ENCODE peak calls at places on chromosomes 4 and X, in eight cellular contexts. B is IMR-90, E is HCT116, V is right lobe of liver, H is hepatocyte, Q is thoracic aorta, G is pancreas, X is left ventricle myocardium inferior. T is an unnamed sample.

GRCh38 chrX:21479695-21480280 is 105.6 kb downstream of the CNKSR2 start:
- DNase-seq in V (no peak), B (peak; percentile 54), G (no peak), H (peak; percentile 55), E (no peak), Q (no peak), X (no peak), T (no peak)

GRCh38 chrX:42837092-42837726 is 59.2 kb upstream of the PPP1R2C start:
- DNase-seq in H (no peak), G (no peak), E (no peak), B (no peak), X (no peak), V (no peak), Q (no peak), T (no peak)

GRCh38 chr4:142480244-142480643 is 365.9 kb downstream of the INPP4B start:
- DNase-seq in Q (no peak), V (no peak), H (no peak), B (peak; percentile 37), E (no peak), X (no peak), G (no peak), T (no peak)

GRCh38 chr4:145545538-145546224 is 64.0 kb downstream of the SMAD1 start:
- DNase-seq in Q (no peak), B (peak; percentile 98), V (no peak), G (peak; percentile 76), E (peak; percentile 41), X (no peak), H (peak; percentile 62), T (no peak)

GRCh38 chrX:77564824-77565223 is 117.6 kb downstream of the FGF16 start:
- DNase-seq in Q (no peak), V (no peak), H (no peak), G (no peak), X (no peak), B (peak; percentile 43), E (no peak), T (no peak)

GRCh38 chr4:7032591-7032990 is 10.6 kb upstream of the TADA2B start:
- DNase-seq in V (no peak), Q (no peak), H (no peak), E (no peak), X (no peak), B (no peak), G (no peak), T (no peak)

GRCh38 chrX:97267376-97267775 is 383.7 kb downstream of the RPA4 start:
- DNase-seq in G (no peak), H (no peak), V (no peak), X (no peak), E (no peak), Q (no peak), B (peak; percentile 9), T (no peak)

GRCh38 chr4:176939445-176939844 is 146.7 kb upstream of the VEGFC start:
- DNase-seq in Q (no peak), X (no peak), B (peak; percentile 81), E (no peak), G (no peak), V (no peak), H (no peak), T (no peak)

GRCh38 chrX:10755477-10756334 is 135.3 kb upstream of the MID1 start:
- DNase-seq in H (peak; percentile 20), G (peak; percentile 6), X (no peak), E (no peak), V (no peak), B (peak; percentile 81), Q (no peak), T (no peak)

GRCh38 chr4:11354531-11354930 is 74.2 kb downstream of the HS3ST1 start:
- DNase-seq in E (no peak), X (no peak), H (no peak), Q (no peak), V (no peak), G (no peak), B (no peak), T (no peak)

GRCh38 chr4:152676052-152676854 is 3.5 kb downstream of the TMEM154 start:
- DNase-seq in Q (no peak), E (no peak), V (no peak), G (no peak), B (no peak), H (no peak), X (no peak), T (no peak)

GRCh38 chr4:137531951-137532868 is at the start of gene PCDH18:
- DNase-seq in Q (peak; percentile 85), V (peak; percentile 58), X (peak; percentile 85), G (peak; percentile 12), H (peak; percentile 89), E (no peak), B (peak; percentile 98), T (peak; percentile 69)

GRCh38 chrX:53678667-53679066 is 7.9 kb downstream of the HUWE1 start:
- DNase-seq in V (no peak), Q (no peak), B (no peak), X (no peak), E (no peak), G (no peak), H (no peak), T (no peak)

GRCh38 chr4:34953145-34953799 is 1291.0 kb downstream of the ARAP2 start:
- DNase-seq in X (no peak), E (peak; percentile 65), H (peak; percentile 10), G (no peak), Q (no peak), B (no peak), V (no peak), T (no peak)

GRCh38 chr4:21888195-21888976 is 60.2 kb downstream of the KCNIP4 start:
- DNase-seq in H (peak; percentile 12), X (no peak), V (no peak), Q (no peak), E (no peak), G (no peak), B (peak; percentile 93), T (no peak)

GRCh38 chrX:41025926-41026325 is 59.3 kb upstream of the USP9X start:
- DNase-seq in Q (no peak), X (no peak), H (no peak), B (peak; percentile 16), E (no peak), G (no peak), V (no peak), T (no peak)

GRCh38 chr4:147287588-147287890 is 193.4 kb upstream of the EDNRA start:
- DNase-seq in E (no peak), V (no peak), Q (no peak), X (no peak), H (no peak), G (no peak), B (no peak), T (no peak)

GRCh38 chr4:94976371-94977011 is 218.7 kb downstream of the BMPR1B start:
- DNase-seq in B (peak; percentile 68), H (no peak), E (no peak), Q (no peak), X (no peak), G (no peak), V (no peak), T (no peak)

GRCh38 chrX:21638311-21638710 is 19.8 kb downstream of the KLHL34 start:
- DNase-seq in X (no peak), E (no peak), B (peak; percentile 86), G (no peak), Q (no peak), H (no peak), V (no peak), T (no peak)

GRCh38 chr4:109472343-109472761 is 38.7 kb downstream of the SEC24B start:
- DNase-seq in G (no peak), E (no peak), X (no peak), H (no peak), B (peak; percentile 84), V (no peak), Q (no peak), T (no peak)

GRCh38 chr4:129109965-129110824 is 14.2 kb downstream of the C4orf33 start:
- DNase-seq in X (no peak), Q (no peak), V (no peak), E (no peak), G (peak; percentile 27), B (no peak), H (no peak), T (no peak)

GRCh38 chrX:96435636-96436035 is 249.0 kb upstream of the DIAPH2 start:
- DNase-seq in Q (no peak), V (no peak), E (no peak), G (no peak), X (no peak), H (no peak), B (peak; percentile 13), T (no peak)

GRCh38 chrX:71622347-71623104 is 4.2 kb upstream of the CXCR3 start:
- DNase-seq in H (peak; percentile 77), E (peak; percentile 19), Q (no peak), G (peak; percentile 30), X (peak; percentile 77), B (peak; percentile 57), V (peak; percentile 59), T (peak; percentile 81)

GRCh38 chr4:26171953-26172352 is 148.9 kb upstream of the RBPJ start:
- DNase-seq in Q (no peak), X (no peak), E (no peak), B (peak; percentile 100), H (peak; percentile 62), G (no peak), V (no peak), T (no peak)

GRCh38 chr4:86033171-86033570 is 326.7 kb downstream of the MAPK10 start:
- DNase-seq in V (no peak), H (peak; percentile 22), B (peak; percentile 41), X (peak; percentile 36), E (no peak), G (no peak), Q (peak; percentile 13), T (peak; percentile 48)
- H3K4me1 ChIP-seq in V (no peaks in the 10 kb centered on the region), H (peaks cover 9% of the 10 kb centered on the region), B (peaks cover 16% of the 10 kb centered on the region), X (peaks cover 35% of the 10 kb centered on the region), E (no peaks in the 10 kb centered on the region), G (no peaks in the 10 kb centered on the region), Q (peaks cover 12% of the 10 kb centered on the region), T (peaks cover 18% of the 10 kb centered on the region)

GRCh38 chrX:80749404-80749803 is 60.3 kb downstream of the BRWD3 start:
- DNase-seq in B (no peak), V (no peak), G (no peak), H (no peak), X (no peak), Q (no peak), E (no peak), T (no peak)
- TF ChIP-seq CTCF in B (no peak), V (no peak), G (no peak), H (no peak), X (no peak), Q (no peak), E (no peak), T (no peak)

GRCh38 chrX:47885501-47885900 is 48.8 kb downstream of the ZNF81 start:
- DNase-seq in B (no peak), V (no peak), E (no peak), Q (no peak), H (no peak), X (no peak), G (no peak), T (no peak)
- H3K27me3 ChIP-seq in B (no peaks in the 10 kb centered on the region), V (no peaks in the 10 kb centered on the region), E (no peaks in the 10 kb centered on the region), Q (no peaks in the 10 kb centered on the region), H (no peaks in the 10 kb centered on the region), X (no peaks in the 10 kb centered on the region), G (no peaks in the 10 kb centered on the region), T (no peaks in the 10 kb centered on the region)

GRCh38 chr4:159051245-159052071 is 51.4 kb upstream of the RAPGEF2 start:
- DNase-seq in X (no peak), E (no peak), H (no peak), G (no peak), B (no peak), Q (no peak), V (no peak), T (no peak)
- H3K4me1 ChIP-seq in X (peaks cover 11% of the 10 kb centered on the region), E (no peaks in the 10 kb centered on the region), H (peaks cover 5% of the 10 kb centered on the region), G (no peaks in the 10 kb centered on the region), B (no peaks in the 10 kb centered on the region), Q (no peaks in the 10 kb centered on the region), V (peaks cover 3% of the 10 kb centered on the region), T (peaks cover 4% of the 10 kb centered on the region)

GRCh38 chrX:118644378-118644777 is 83.0 kb upstream of the IL13RA1 start:
- DNase-seq in V (no peak), X (no peak), E (peak; percentile 40), Q (no peak), G (no peak), B (peak; percentile 68), H (peak; percentile 29), T (no peak)
- TF ChIP-seq CTCF in V (peak; percentile 64), X (peak; percentile 55), E (peak; percentile 75), Q (no peak), G (peak; percentile 24), B (peak; percentile 63), H (peak; percentile 51), T (peak; percentile 44)

T was measured in lower lobe of right lung.